ENCODE peak calls at places on chromosomes 5 and 9, in eight cellular contexts. T is uterus, Q is adipocyte, P is tibial nerve, O is K562, H is heart right ventricle, E is endodermal cell, D is left ventricle myocardium inferior. K is an unnamed sample.

GRCh38 chr5:67809589-67809988 is 406.0 kb upstream of the PIK3R1 start:
- DNase-seq in T (peak; percentile 18), Q (no peak), P (no peak), O (no peak), H (no peak), E (no peak), D (no peak), K (no peak)

GRCh38 chr9:69395718-69396117 is 70.7 kb downstream of the ENTREP1 start:
- DNase-seq in T (no peak), Q (no peak), P (no peak), O (no peak), H (no peak), E (no peak), D (no peak), K (no peak)

GRCh38 chr9:85243921-85244320 is 497.8 kb downstream of the AGTPBP1 start:
- DNase-seq in T (no peak), Q (no peak), P (no peak), O (no peak), H (no peak), E (no peak), D (no peak), K (no peak)

GRCh38 chr5:62824936-62825335 is 246.3 kb downstream of the LRRC70 start:
- DNase-seq in T (no peak), Q (no peak), P (no peak), O (no peak), H (no peak), E (no peak), D (no peak), K (no peak)

GRCh38 chr5:120327180-120327579 is 136.9 kb upstream of the PRR16 start:
- DNase-seq in T (no peak), Q (peak; percentile 39), P (no peak), O (no peak), H (no peak), E (no peak), D (no peak), K (no peak)

GRCh38 chr9:10479172-10479571 is 133.6 kb downstream of the PTPRD start:
- DNase-seq in T (no peak), Q (no peak), P (no peak), O (peak; percentile 0), H (no peak), E (no peak), D (no peak), K (no peak)

GRCh38 chr5:158135682-158136176 is 276.8 kb upstream of the CLINT1 start:
- DNase-seq in T (no peak), Q (no peak), P (peak; percentile 45), O (no peak), H (no peak), E (peak; percentile 93), D (peak; percentile 16), K (no peak)

GRCh38 chr9:86202338-86202882 is 57.0 kb downstream of the C9orf153 start:
- DNase-seq in T (no peak), Q (peak; percentile 76), P (no peak), O (peak; percentile 40), H (no peak), E (peak; percentile 63), D (no peak), K (no peak)

GRCh38 chr5:176532795-176533194 is 4.4 kb downstream of the RNF44 start:
- DNase-seq in T (no peak), Q (no peak), P (no peak), O (no peak), H (no peak), E (peak; percentile 49), D (no peak), K (no peak)

GRCh38 chr9:132155514-132155913 is 6.3 kb upstream of the NTNG2 start:
- DNase-seq in T (no peak), Q (no peak), P (no peak), O (no peak), H (no peak), E (no peak), D (no peak), K (no peak)

GRCh38 chr9:121491111-121491510 is 8.5 kb downstream of the GGTA1 start:
- DNase-seq in T (no peak), Q (no peak), P (no peak), O (no peak), H (no peak), E (no peak), D (no peak), K (no peak)

GRCh38 chr9:134981829-134982228 is 64.1 kb upstream of the FCN1 start:
- DNase-seq in T (no peak), Q (no peak), P (no peak), O (no peak), H (no peak), E (no peak), D (no peak), K (no peak)

GRCh38 chr5:88256037-88256436 is 12.6 kb downstream of the TMEM161B start:
- DNase-seq in T (no peak), Q (no peak), P (no peak), O (no peak), H (no peak), E (no peak), D (no peak), K (no peak)

GRCh38 chr5:32471784-32472183 is 27.2 kb upstream of the ZFR start:
- DNase-seq in T (no peak), Q (no peak), P (no peak), O (no peak), H (no peak), E (peak; percentile 58), D (no peak), K (no peak)

GRCh38 chr9:129038109-129038852 is 1.9 kb downstream of the MIGA2 start:
- DNase-seq in T (no peak), Q (no peak), P (no peak), O (peak; percentile 48), H (peak; percentile 66), E (no peak), D (peak; percentile 73), K (no peak)

GRCh38 chr9:97983524-97984187 is 515 bp downstream of the ANP32B start:
- DNase-seq in T (no peak), Q (peak; percentile 75), P (no peak), O (peak; percentile 71), H (peak; percentile 68), E (peak; percentile 78), D (peak; percentile 64), K (no peak)

GRCh38 chr9:83062653-83063527 is at the start of gene RASEF:
- DNase-seq in T (no peak), Q (peak; percentile 38), P (no peak), O (no peak), H (peak; percentile 22), E (peak; percentile 89), D (no peak), K (no peak)

GRCh38 chr5:42721484-42721883 is 35.1 kb upstream of the CCDC152 start:
- DNase-seq in T (no peak), Q (no peak), P (no peak), O (no peak), H (no peak), E (no peak), D (no peak), K (no peak)

GRCh38 chr9:16816006-16816405 is 54.5 kb downstream of the BNC2 start:
- DNase-seq in T (no peak), Q (no peak), P (no peak), O (no peak), H (no peak), E (no peak), D (no peak), K (no peak)

GRCh38 chr5:74500037-74500917 is 140.3 kb downstream of the ENC1 start:
- DNase-seq in T (no peak), Q (no peak), P (no peak), O (no peak), H (no peak), E (peak; percentile 32), D (no peak), K (no peak)

GRCh38 chr5:74501674-74502478 is 138.7 kb downstream of the ENC1 start:
- DNase-seq in T (no peak), Q (no peak), P (no peak), O (no peak), H (no peak), E (no peak), D (no peak), K (no peak)

GRCh38 chr5:74504463-74504862 is 136.1 kb downstream of the ENC1 start:
- DNase-seq in T (no peak), Q (no peak), P (no peak), O (no peak), H (no peak), E (no peak), D (no peak), K (no peak)

GRCh38 chr5:74499236-74499635 is 141.3 kb downstream of the ENC1 start:
- DNase-seq in T (no peak), Q (no peak), P (no peak), O (no peak), H (no peak), E (no peak), D (no peak), K (no peak)

DNA sequence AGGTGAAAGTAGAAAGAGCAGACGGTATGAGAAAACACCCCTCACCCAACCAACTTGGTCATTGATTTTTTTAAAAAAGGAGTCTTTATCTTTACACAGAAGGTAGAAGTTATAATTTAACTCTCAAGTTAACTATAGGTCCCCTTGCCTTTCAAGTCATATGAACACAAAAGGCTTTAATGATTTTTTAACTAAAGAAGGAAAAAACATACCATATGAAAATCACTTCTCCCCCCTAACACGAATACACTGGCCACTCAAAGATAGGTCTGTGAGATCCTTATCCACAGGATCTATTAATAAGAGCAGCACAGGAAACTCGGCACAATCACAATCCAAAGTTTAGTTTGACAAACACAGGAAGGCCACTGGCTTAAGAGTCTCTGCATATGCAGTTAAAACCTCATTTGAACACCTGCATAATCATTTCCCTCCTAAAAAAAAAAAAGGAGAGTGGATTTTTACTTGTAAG is 138.0 kb downstream of the ENC1 start:
- DNase-seq in T (no peak), Q (no peak), P (no peak), O (no peak), H (no peak), E (no peak), D (no peak), K (no peak)
- H3K27me3 ChIP-seq in T (no peaks in the 10 kb centered on the region), Q (no peaks in the 10 kb centered on the region), P (no peaks in the 10 kb centered on the region), O (peaks cover 28% of the 10 kb centered on the region), H (no peaks in the 10 kb centered on the region), E (no peaks in the 10 kb centered on the region), D (no peaks in the 10 kb centered on the region), K (no peaks in the 10 kb centered on the region)

DNA sequence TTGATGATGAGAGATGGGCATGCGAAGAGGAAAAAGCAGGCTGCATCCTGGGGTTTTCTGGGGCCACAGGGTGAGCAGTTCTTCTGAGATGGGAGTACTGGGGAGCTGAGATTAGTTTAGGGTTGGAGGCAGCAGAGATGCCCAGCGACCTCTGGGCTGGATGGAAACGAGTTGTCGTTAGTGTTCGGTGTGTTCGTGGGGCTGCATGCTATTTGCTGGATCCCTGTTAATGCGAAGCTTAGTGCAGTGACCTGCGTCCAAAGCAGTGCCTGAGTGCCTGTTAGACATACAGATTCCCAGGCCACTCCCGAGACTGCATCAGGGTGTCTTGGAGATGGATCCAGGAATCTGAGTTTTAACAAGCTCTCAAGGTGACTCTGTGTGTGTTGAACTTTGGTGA is 201.3 kb downstream of the CACNA1B start:
- DNase-seq in T (no peak), Q (no peak), P (no peak), O (no peak), H (no peak), E (no peak), D (no peak), K (no peak)
- H3K9me3 ChIP-seq in T (no peaks in the 10 kb centered on the region), Q (no peaks in the 10 kb centered on the region), P (no peaks in the 10 kb centered on the region), O (no peaks in the 10 kb centered on the region), H (no peaks in the 10 kb centered on the region), E (peaks cover 53% of the 10 kb centered on the region), D (no peaks in the 10 kb centered on the region), K (no peaks in the 10 kb centered on the region)

GRCh38 chr5:136028090-136028489 is 698 bp upstream of the TGFBI start:
- DNase-seq in T (no peak), Q (no peak), P (no peak), O (no peak), H (no peak), E (peak; percentile 46), D (no peak), K (no peak)
- H3K4me3 ChIP-seq in T (no peak overlapping the region), Q (no peak overlapping the region), P (no peak overlapping the region), O (no peak overlapping the region), H (no peak overlapping the region), E (no peak overlapping the region), D (peak overlapping the region; percentile 85), K (no peak overlapping the region)

GRCh38 chr5:91938441-91938840 is 555.3 kb upstream of the ARRDC3 start:
- DNase-seq in T (no peak), Q (peak; percentile 28), P (no peak), O (no peak), H (no peak), E (no peak), D (no peak), K (no peak)
- H3K27me3 ChIP-seq in T (no peaks in the 10 kb centered on the region), Q (peaks cover 4% of the 10 kb centered on the region), P (no peaks in the 10 kb centered on the region), O (no peaks in the 10 kb centered on the region), H (no peaks in the 10 kb centered on the region), E (no peaks in the 10 kb centered on the region), D (no peaks in the 10 kb centered on the region), K (no peaks in the 10 kb centered on the region)